ENCODE peak calls at places on chromosomes 13 and 19, in five cellular contexts. U, E, I, Y and B are unnamed samples.

GRCh38 chr19:9835507-9835949 is 410 bp downstream of the PIN1 start:
- DNase-seq in U (no peak), E (no peak), I (no peak), Y (no peak), B (no peak)

GRCh38 chr13:84366484-84366883 is 484.2 kb upstream of the SLITRK1 start:
- DNase-seq in U (no peak), E (peak), I (no peak), Y (no peak), B (no peak)

GRCh38 chr13:45548281-45548680 is 67.3 kb downstream of the ERICH6B start:
- DNase-seq in U (no peak), E (no peak), I (no peak), Y (no peak), B (no peak)

GRCh38 chr13:105928901-105929300 is 606.6 kb downstream of the EFNB2 start:
- DNase-seq in U (no peak), E (no peak), I (no peak), Y (no peak), B (no peak)

GRCh38 chr19:13097331-13098258 is 5.1 kb downstream of the LYL1 start:
- DNase-seq in U (no peak), E (no peak), I (no peak), Y (no peak), B (no peak)

GRCh38 chr13:52838433-52839107 is 9.9 kb downstream of the PCDH8 start:
- DNase-seq in U (no peak), E (no peak), I (no peak), Y (no peak), B (no peak)

GRCh38 chr19:1691589-1692290 is 39.3 kb upstream of the TCF3 start:
- DNase-seq in U (no peak), E (no peak), I (no peak), Y (no peak), B (no peak)

GRCh38 chr19:55346725-55347441 is 7.2 kb downstream of the KMT5C start:
- DNase-seq in U (no peak), E (no peak), I (no peak), Y (no peak), B (no peak)

GRCh38 chr19:8512115-8512967 is 1.6 kb downstream of the ZNF414 start:
- DNase-seq in U (no peak), E (no peak), I (peak), Y (no peak), B (peak)

GRCh38 chr13:96650301-96650886 is 343.9 kb downstream of the OXGR1 start:
- DNase-seq in U (no peak), E (no peak), I (no peak), Y (peak), B (no peak)

GRCh38 chr19:33374406-33374703 is 846 bp downstream of the CEBPG start:
- DNase-seq in U (no peak), E (peak), I (no peak), Y (peak), B (no peak)

GRCh38 chr13:113155982-113156655 is 2.3 kb upstream of the PROZ start:
- DNase-seq in U (no peak), E (no peak), I (no peak), Y (no peak), B (peak)

GRCh38 chr19:52735734-52736133 is 890 bp upstream of the ZNF611 start:
- DNase-seq in U (peak), E (no peak), I (peak), Y (peak), B (peak)

GRCh38 chr19:55857149-55857548 is 20.8 kb downstream of the NLRP4 start:
- DNase-seq in U (no peak), E (no peak), I (no peak), Y (no peak), B (no peak)

GRCh38 chr19:34712606-34713261 is 21.3 kb upstream of the ZNF181 start:
- DNase-seq in U (peak), E (peak), I (peak), Y (peak), B (peak)

GRCh38 chr13:112983428-112984196 is 14.6 kb downstream of the MCF2L start:
- DNase-seq in U (no peak), E (no peak), I (no peak), Y (no peak), B (no peak)

GRCh38 chr13:21966014-21966413 is 295.1 kb downstream of the FGF9 start:
- DNase-seq in U (no peak), E (no peak), I (no peak), Y (no peak), B (no peak)

GRCh38 chr13:111228262-111229144 is 91.9 kb upstream of the TEX29 start:
- DNase-seq in U (no peak), E (peak), I (no peak), Y (peak), B (no peak)

GRCh38 chr19:46787331-46788100 is 878 bp downstream of the SLC1A5 start:
- DNase-seq in U (peak), E (peak), I (no peak), Y (peak), B (peak)

GRCh38 chr13:91158015-91158390 is 189.5 kb upstream of the MIR17HG start:
- DNase-seq in U (no peak), E (no peak), I (no peak), Y (no peak), B (no peak)

GRCh38 chr19:48393559-48394330 is at the start of gene GRIN2D:
- DNase-seq in U (no peak), E (peak), I (no peak), Y (peak), B (peak)

GRCh38 chr13:79874396-79875360 is 393.7 kb downstream of the NDFIP2 start:
- DNase-seq in U (no peak), E (peak), I (no peak), Y (no peak), B (no peak)

GRCh38 chr19:15452111-15453047 is 2.6 kb upstream of the WIZ start:
- DNase-seq in U (peak), E (peak), I (peak), Y (peak), B (peak)

GRCh38 chr13:48783831-48784230 is 130.1 kb downstream of the CYSLTR2 start:
- DNase-seq in U (no peak), E (no peak), I (no peak), Y (no peak), B (no peak)
- H4K91ac ChIP-seq in U (no peak), E (peak), I (no peak), Y (peak), B (no peak)

DNA sequence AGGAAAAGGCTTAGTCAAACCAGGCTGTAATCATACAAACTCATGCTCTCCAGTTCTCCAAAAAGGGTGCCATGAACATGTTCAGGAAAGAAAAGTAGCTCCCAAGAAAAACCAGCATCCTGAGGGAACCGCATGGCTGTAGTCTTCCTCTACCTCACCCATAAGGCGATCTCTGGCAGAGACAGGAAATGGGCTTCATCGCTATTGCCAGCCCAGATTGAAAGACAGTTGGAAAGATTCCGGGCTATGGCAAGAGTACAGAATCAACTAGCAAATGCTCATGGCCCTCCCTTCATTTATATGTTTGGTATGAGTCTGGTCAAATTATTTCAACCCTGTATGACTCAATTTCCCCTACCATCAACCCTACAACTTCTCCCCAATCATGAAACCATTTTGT is 140.1 kb downstream of the LHFPL6 start:
- DNase-seq in U (no peak), E (no peak), I (no peak), Y (no peak), B (no peak)
- H2BK15ac ChIP-seq in U (no peak), E (peak), I (no peak), Y (no peak), B (no peak)

GRCh38 chr19:18558202-18558555 is 509 bp downstream of the KXD1 start:
- DNase-seq in U (no peak), E (no peak), I (no peak), Y (no peak), B (no peak)
- H4K91ac ChIP-seq in U (no peak), E (peak), I (peak), Y (peak), B (no peak)

GRCh38 chr19:58129284-58129683 is 21.3 kb downstream of the ZNF329 start:
- DNase-seq in U (no peak), E (no peak), I (no peak), Y (no peak), B (no peak)
- H2BK15ac ChIP-seq in U (no peak), E (no peak), I (no peak), Y (no peak), B (no peak)

DNA sequence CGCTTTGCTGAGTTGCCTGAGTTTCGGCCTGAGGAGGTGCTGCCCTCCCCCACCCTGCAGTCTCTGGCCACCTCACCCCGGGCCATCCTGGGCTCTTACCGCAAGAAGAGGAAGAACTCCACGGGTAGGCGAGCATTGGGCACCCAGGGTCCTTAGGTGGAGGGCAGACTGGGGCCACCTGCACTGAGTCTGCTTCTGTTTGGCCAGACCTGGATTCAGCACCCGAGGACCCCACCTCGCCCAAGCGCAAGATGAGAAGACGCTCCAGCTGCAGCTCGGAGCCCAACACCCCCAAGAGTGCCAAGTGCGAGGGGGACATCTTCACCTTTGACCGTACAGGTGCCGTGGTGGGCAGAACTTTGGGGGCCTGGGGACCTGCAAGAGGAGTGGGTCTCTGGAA is 8.0 kb upstream of the PRR19 start:
- DNase-seq in U (no peak), E (no peak), I (no peak), Y (no peak), B (no peak)
- H4K91ac ChIP-seq in U (no peak), E (no peak), I (no peak), Y (no peak), B (no peak)